ENCODE peak calls at places on chromosomes 11 and 22, in seven cellular contexts. H is K562, W is astrocyte of the cerebellum, A is PC-3, P is neural progenitor cell, K is endothelial cell, Y is BJ. T is an unnamed sample.

GRCh38 chr11:102220728-102221467 is 96.4 kb upstream of the BIRC3 start:
- DNase-seq in H (no peak), W (no peak), A (peak), P (no peak), K (no peak), Y (no peak), T (no peak)

GRCh38 chr11:134502153-134502550 is 90.1 kb upstream of the B3GAT1 start:
- DNase-seq in H (no peak), W (no peak), A (no peak), P (no peak), K (no peak), Y (no peak), T (no peak)

GRCh38 chr11:131584694-131585592 is 214.5 kb downstream of the NTM start:
- DNase-seq in H (peak), W (no peak), A (no peak), P (peak), K (peak), Y (no peak), T (peak)

GRCh38 chr11:77440678-77441077 is 33.2 kb downstream of the PAK1 start:
- DNase-seq in H (no peak), W (no peak), A (no peak), P (no peak), K (no peak), Y (no peak), T (no peak)

GRCh38 chr11:94602430-94603372 is 35.5 kb downstream of the PIWIL4 start:
- DNase-seq in H (peak), W (no peak), A (peak), P (no peak), K (peak), Y (no peak), T (no peak)

GRCh38 chr11:134668076-134668475 is 256.0 kb upstream of the B3GAT1 start:
- DNase-seq in H (no peak), W (no peak), A (no peak), P (no peak), K (no peak), Y (no peak), T (no peak)

GRCh38 chr11:73249304-73249703 is 22.8 kb upstream of the P2RY6 start:
- DNase-seq in H (no peak), W (peak), A (peak), P (no peak), K (no peak), Y (no peak), T (peak)

GRCh38 chr11:65793144-65793581 is 6.3 kb downstream of the OVOL1 start:
- DNase-seq in H (no peak), W (no peak), A (peak), P (no peak), K (no peak), Y (no peak), T (no peak)

GRCh38 chr11:103862827-103863213 is 173.6 kb upstream of the DDI1 start:
- DNase-seq in H (no peak), W (no peak), A (no peak), P (peak), K (no peak), Y (no peak), T (no peak)

GRCh38 chr11:70210051-70210501 is 7.0 kb downstream of the FADD start:
- DNase-seq in H (no peak), W (no peak), A (peak), P (no peak), K (no peak), Y (no peak), T (no peak)

GRCh38 chr11:109130910-109131309 is 291.1 kb upstream of the C11orf87 start:
- DNase-seq in H (no peak), W (no peak), A (no peak), P (no peak), K (no peak), Y (no peak), T (no peak)

GRCh38 chr22:50733521-50734342 is 4.3 kb upstream of the ACR start:
- DNase-seq in H (no peak), W (no peak), A (no peak), P (peak), K (peak), Y (no peak), T (no peak)

GRCh38 chr11:63892233-63892632 is 24.7 kb downstream of the RCOR2 start:
- DNase-seq in H (no peak), W (peak), A (no peak), P (peak), K (no peak), Y (no peak), T (no peak)

GRCh38 chr11:34631737-34632104 is 10.8 kb downstream of the EHF start:
- DNase-seq in H (no peak), W (no peak), A (peak), P (no peak), K (no peak), Y (no peak), T (no peak)

GRCh38 chr22:46682011-46682731 is 55.9 kb downstream of the CERK start:
- DNase-seq in H (no peak), W (no peak), A (no peak), P (no peak), K (no peak), Y (no peak), T (no peak)

GRCh38 chr11:123562166-123562565 is 92.3 kb downstream of the SCN3B start:
- DNase-seq in H (no peak), W (no peak), A (no peak), P (no peak), K (no peak), Y (no peak), T (no peak)

GRCh38 chr11:7436657-7437056 is 48.6 kb upstream of the OLFML1 start:
- DNase-seq in H (no peak), W (no peak), A (no peak), P (no peak), K (no peak), Y (no peak), T (peak)

GRCh38 chr11:77590194-77590591 is 440 bp downstream of the AQP11 start:
- DNase-seq in H (no peak), W (peak), A (peak), P (peak), K (peak), Y (no peak), T (peak)

GRCh38 chr11:43462359-43462758 is 103.6 kb downstream of the TTC17 start:
- DNase-seq in H (no peak), W (no peak), A (no peak), P (no peak), K (no peak), Y (no peak), T (no peak)

GRCh38 chr11:31340903-31341572 is 28.5 kb downstream of the DCDC1 start:
- DNase-seq in H (peak), W (peak), A (peak), P (peak), K (peak), Y (no peak), T (peak)

DNA sequence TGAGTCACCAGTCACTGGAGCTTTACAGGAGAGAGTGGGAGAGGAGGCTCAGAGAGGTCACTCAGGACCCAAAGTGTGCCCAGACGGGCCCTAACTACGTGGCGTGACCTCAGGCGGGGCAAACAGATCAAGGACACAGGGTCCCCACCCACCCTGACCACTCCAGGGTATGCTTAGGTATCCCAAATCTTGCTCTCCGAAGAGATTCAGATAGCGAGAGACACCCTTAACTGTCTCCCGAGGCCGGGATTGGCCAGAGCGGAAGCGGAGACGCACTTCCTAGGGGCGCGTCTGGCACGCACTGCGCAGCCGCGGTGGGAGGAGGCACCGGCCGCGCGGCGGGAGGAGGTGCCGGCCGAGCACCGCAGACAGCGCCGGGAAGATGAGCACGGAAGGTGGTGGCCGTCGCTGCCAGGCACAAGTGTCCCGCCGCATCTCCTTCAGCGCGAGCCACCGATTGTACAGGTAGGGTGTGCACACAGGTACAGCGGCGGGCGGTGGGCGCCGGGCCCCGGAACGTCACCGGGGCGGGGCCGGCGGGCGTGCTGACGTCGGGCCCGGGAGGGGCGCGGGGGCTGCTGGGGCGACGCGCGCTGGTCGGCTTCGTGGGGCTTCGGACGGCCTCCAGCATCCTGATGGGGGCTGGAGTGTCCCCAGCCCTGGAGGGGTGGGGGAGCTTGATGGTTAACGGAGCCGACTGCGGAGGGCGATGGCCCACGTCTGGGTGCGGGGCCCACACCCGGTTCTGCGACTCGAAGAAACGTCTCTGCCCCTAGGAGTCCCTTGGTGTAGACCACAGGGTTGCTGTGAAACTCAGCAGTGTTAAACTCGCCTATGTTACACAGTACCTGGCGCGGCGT is at the start of gene PTS:
- DNase-seq in H (peak), W (peak), A (peak), P (peak), K (peak), Y (no peak), T (peak)
- TF ChIP-seq CTCF in H (no peak), W (no peak), A (no peak), P (no peak), K (no peak), Y (no peak), T (no peak)

DNA sequence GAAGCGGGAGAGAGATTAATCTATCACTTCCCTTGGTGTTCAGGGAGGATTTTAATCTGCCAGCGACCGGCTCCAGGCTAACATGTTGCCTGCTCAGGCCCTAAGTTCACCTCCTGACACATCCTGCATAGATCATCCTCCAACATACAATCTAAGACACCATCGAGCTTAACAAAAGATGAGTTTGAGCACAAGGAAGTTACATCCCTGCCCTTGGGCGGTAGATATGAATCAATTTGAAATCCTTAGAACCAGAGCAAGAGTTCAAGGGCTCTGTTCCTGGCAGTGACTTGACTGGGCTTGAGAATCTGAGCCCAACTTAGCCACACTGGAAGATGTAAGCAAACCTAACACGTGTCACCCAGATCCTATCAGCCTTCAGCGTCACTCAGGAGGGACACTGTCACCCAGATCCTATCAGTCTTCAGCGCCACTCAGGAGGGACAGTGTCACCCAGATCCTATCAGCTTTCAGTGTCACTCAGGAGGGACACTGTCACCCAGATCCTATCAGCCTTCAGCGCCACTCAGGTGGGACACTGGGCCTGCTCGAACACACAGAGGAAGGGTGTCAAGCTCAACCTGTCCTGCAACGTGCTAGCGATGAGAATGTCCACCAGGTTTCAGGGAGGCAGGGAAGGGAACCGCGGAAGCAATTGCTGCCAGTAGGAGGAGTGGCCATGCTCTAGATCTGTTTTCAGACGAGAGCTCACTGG is 32.7 kb upstream of the CTSD start:
- DNase-seq in H (no peak), W (no peak), A (no peak), P (no peak), K (no peak), Y (no peak), T (no peak)
- TF ChIP-seq CTCF in H (no peak), W (no peak), A (no peak), P (no peak), K (no peak), Y (no peak), T (no peak)

DNA sequence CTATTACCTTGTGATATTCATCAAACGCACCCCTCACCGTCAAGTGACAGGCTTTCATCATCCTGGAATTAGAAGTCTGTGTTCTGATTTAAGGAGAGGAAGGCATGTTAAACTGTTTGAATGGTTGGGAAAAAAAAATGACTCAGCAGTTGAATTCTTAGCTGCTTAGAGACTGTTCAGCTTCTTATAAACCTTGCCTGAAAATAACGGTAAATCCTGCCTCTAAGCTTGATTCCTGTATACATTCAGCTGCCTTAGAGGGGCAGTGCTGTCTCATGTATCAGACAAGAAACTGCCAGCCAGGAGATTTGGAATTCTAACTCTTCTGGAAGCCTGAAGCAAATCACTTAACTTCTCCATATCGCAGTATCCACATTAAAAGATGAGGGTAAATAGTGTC is 437.4 kb downstream of the JRKL start:
- DNase-seq in H (no peak), W (no peak), A (peak), P (peak), K (peak), Y (no peak), T (no peak)
- TF ChIP-seq CTCF in H (no peak), W (no peak), A (no peak), P (peak), K (no peak), Y (no peak), T (no peak)

GRCh38 chr11:47267858-47268257 is 2.1 kb upstream of the MADD start:
- DNase-seq in H (no peak), W (no peak), A (no peak), P (no peak), K (no peak), Y (no peak), T (no peak)

GRCh38 chr11:47270331-47271271 is 668 bp downstream of the MADD start:
- DNase-seq in H (peak), W (no peak), A (peak), P (no peak), K (peak), Y (no peak), T (peak)

GRCh38 chr11:47268448-47269001 is 1.4 kb upstream of the MADD start:
- DNase-seq in H (no peak), W (no peak), A (no peak), P (no peak), K (peak), Y (no peak), T (no peak)

GRCh38 chr11:47269829-47270305 is at the start of gene MADD:
- DNase-seq in H (peak), W (no peak), A (peak), P (peak), K (peak), Y (no peak), T (peak)

GRCh38 chr11:47269002-47269828 is 718 bp upstream of the MADD start:
- DNase-seq in H (peak), W (no peak), A (peak), P (peak), K (peak), Y (peak), T (peak)
- TF ChIP-seq CTCF in H (peak), W (no peak), A (no peak), P (no peak), K (no peak), Y (peak), T (peak)

GRCh38 chr11:128643661-128644060 is 50.2 kb upstream of the FLI1 start:
- DNase-seq in H (no peak), W (no peak), A (no peak), P (peak), K (no peak), Y (no peak), T (peak)
- TF ChIP-seq CTCF in H (no peak), W (no peak), A (peak), P (peak), K (no peak), Y (no peak), T (no peak)

GRCh38 chr11:126468102-126468521 is 112.6 kb downstream of the ST3GAL4 start:
- DNase-seq in H (no peak), W (peak), A (no peak), P (no peak), K (no peak), Y (no peak), T (no peak)
- TF ChIP-seq CTCF in H (no peak), W (no peak), A (no peak), P (no peak), K (no peak), Y (no peak), T (no peak)